ENCODE peak calls at places on chromosome 15, in ten cellular contexts. One of them, this sample, is unnamed.

GRCh38 chr15:80436511-80437307 is 32.5 kb downstream of the ARNT2 start:
- DNase-seq in right atrium auricular region: peak
- DNase-seq in left ventricle myocardium inferior: no peak
- DNase-seq in neuronal stem cell: no peak
- DNase-seq in aorta: no peak
- DNase-seq in stomach: peak
- DNase-seq in pancreas: no peak
- DNase-seq in Panc1: peak
- DNase-seq in HFF-Myc: no peak
- DNase-seq in sigmoid colon: no peak
- DNase-seq in this sample: no peak

GRCh38 chr15:90345859-90346258 is 6.2 kb upstream of the ZNF774 start:
- DNase-seq in aorta: peak
- DNase-seq in pancreas: no peak
- DNase-seq in right atrium auricular region: no peak
- DNase-seq in HFF-Myc: no peak
- DNase-seq in left ventricle myocardium inferior: no peak
- DNase-seq in stomach: no peak
- DNase-seq in Panc1: no peak
- DNase-seq in sigmoid colon: no peak
- DNase-seq in neuronal stem cell: no peak
- DNase-seq in this sample: no peak

GRCh38 chr15:97968380-97968779 is 7.9 kb downstream of the ARRDC4 start:
- DNase-seq in aorta: no peak
- DNase-seq in neuronal stem cell: no peak
- DNase-seq in Panc1: no peak
- DNase-seq in sigmoid colon: no peak
- DNase-seq in HFF-Myc: peak
- DNase-seq in right atrium auricular region: no peak
- DNase-seq in left ventricle myocardium inferior: no peak
- DNase-seq in pancreas: no peak
- DNase-seq in stomach: no peak
- DNase-seq in this sample: no peak

GRCh38 chr15:78938608-78939488 is 6.0 kb downstream of the CTSH start:
- DNase-seq in HFF-Myc: no peak
- DNase-seq in aorta: no peak
- DNase-seq in stomach: no peak
- DNase-seq in left ventricle myocardium inferior: no peak
- DNase-seq in Panc1: no peak
- DNase-seq in sigmoid colon: no peak
- DNase-seq in pancreas: no peak
- DNase-seq in right atrium auricular region: no peak
- DNase-seq in neuronal stem cell: no peak
- DNase-seq in this sample: no peak

GRCh38 chr15:62075595-62076279 is 9.0 kb downstream of the C2CD4A start:
- DNase-seq in pancreas: no peak
- DNase-seq in stomach: peak
- DNase-seq in left ventricle myocardium inferior: no peak
- DNase-seq in Panc1: no peak
- DNase-seq in sigmoid colon: no peak
- DNase-seq in neuronal stem cell: no peak
- DNase-seq in aorta: no peak
- DNase-seq in right atrium auricular region: no peak
- DNase-seq in HFF-Myc: no peak
- DNase-seq in this sample: no peak

GRCh38 chr15:48177875-48178611 is at the start of gene MYEF2:
- DNase-seq in stomach: peak
- DNase-seq in Panc1: no peak
- DNase-seq in aorta: peak
- DNase-seq in sigmoid colon: peak
- DNase-seq in right atrium auricular region: peak
- DNase-seq in left ventricle myocardium inferior: peak
- DNase-seq in pancreas: peak
- DNase-seq in neuronal stem cell: peak
- DNase-seq in HFF-Myc: peak
- DNase-seq in this sample: peak

GRCh38 chr15:52255935-52256334 is 39.7 kb downstream of the MYO5C start:
- DNase-seq in sigmoid colon: no peak
- DNase-seq in neuronal stem cell: no peak
- DNase-seq in aorta: no peak
- DNase-seq in right atrium auricular region: no peak
- DNase-seq in Panc1: no peak
- DNase-seq in HFF-Myc: no peak
- DNase-seq in pancreas: no peak
- DNase-seq in stomach: no peak
- DNase-seq in left ventricle myocardium inferior: no peak
- DNase-seq in this sample: peak

GRCh38 chr15:45660231-45660979 is 25.6 kb downstream of the SQOR start:
- DNase-seq in sigmoid colon: peak
- DNase-seq in Panc1: no peak
- DNase-seq in neuronal stem cell: no peak
- DNase-seq in HFF-Myc: no peak
- DNase-seq in right atrium auricular region: no peak
- DNase-seq in pancreas: no peak
- DNase-seq in aorta: peak
- DNase-seq in left ventricle myocardium inferior: no peak
- DNase-seq in stomach: peak
- DNase-seq in this sample: no peak

GRCh38 chr15:64949383-64950141 is 37.9 kb downstream of the ANKDD1A start:
- DNase-seq in right atrium auricular region: no peak
- DNase-seq in aorta: no peak
- DNase-seq in stomach: no peak
- DNase-seq in HFF-Myc: no peak
- DNase-seq in pancreas: no peak
- DNase-seq in left ventricle myocardium inferior: no peak
- DNase-seq in sigmoid colon: no peak
- DNase-seq in neuronal stem cell: no peak
- DNase-seq in Panc1: no peak
- DNase-seq in this sample: no peak

GRCh38 chr15:64951777-64952418 is 37.8 kb downstream of the SPG21 start:
- DNase-seq in stomach: no peak
- DNase-seq in sigmoid colon: no peak
- DNase-seq in left ventricle myocardium inferior: no peak
- DNase-seq in neuronal stem cell: no peak
- DNase-seq in Panc1: no peak
- DNase-seq in right atrium auricular region: no peak
- DNase-seq in HFF-Myc: no peak
- DNase-seq in aorta: no peak
- DNase-seq in pancreas: no peak
- DNase-seq in this sample: no peak

GRCh38 chr15:64954395-64954794 is 35.3 kb downstream of the SPG21 start:
- DNase-seq in stomach: no peak
- DNase-seq in aorta: no peak
- DNase-seq in left ventricle myocardium inferior: no peak
- DNase-seq in right atrium auricular region: no peak
- DNase-seq in neuronal stem cell: no peak
- DNase-seq in pancreas: no peak
- DNase-seq in HFF-Myc: no peak
- DNase-seq in Panc1: no peak
- DNase-seq in sigmoid colon: no peak
- DNase-seq in this sample: no peak

GRCh38 chr15:64948916-64949315 is 37.2 kb downstream of the ANKDD1A start:
- DNase-seq in Panc1: no peak
- DNase-seq in neuronal stem cell: no peak
- DNase-seq in left ventricle myocardium inferior: no peak
- DNase-seq in stomach: no peak
- DNase-seq in sigmoid colon: no peak
- DNase-seq in HFF-Myc: no peak
- DNase-seq in pancreas: no peak
- DNase-seq in right atrium auricular region: no peak
- DNase-seq in aorta: no peak
- DNase-seq in this sample: no peak

GRCh38 chr15:64950888-64951287 is 38.8 kb downstream of the SPG21 start:
- DNase-seq in sigmoid colon: no peak
- DNase-seq in pancreas: no peak
- DNase-seq in stomach: no peak
- DNase-seq in neuronal stem cell: no peak
- DNase-seq in aorta: no peak
- DNase-seq in HFF-Myc: no peak
- DNase-seq in left ventricle myocardium inferior: no peak
- DNase-seq in Panc1: no peak
- DNase-seq in right atrium auricular region: no peak
- DNase-seq in this sample: no peak
- H3K4me3 ChIP-seq in sigmoid colon: no peak
- H3K4me3 ChIP-seq in pancreas: no peak
- H3K4me3 ChIP-seq in stomach: no peak
- H3K4me3 ChIP-seq in neuronal stem cell: no peak
- H3K4me3 ChIP-seq in aorta: no peak
- H3K4me3 ChIP-seq in HFF-Myc: no peak
- H3K4me3 ChIP-seq in left ventricle myocardium inferior: no peak
- H3K4me3 ChIP-seq in Panc1: no peak
- H3K4me3 ChIP-seq in right atrium auricular region: no peak
- H3K4me3 ChIP-seq in this sample: no peak

DNA sequence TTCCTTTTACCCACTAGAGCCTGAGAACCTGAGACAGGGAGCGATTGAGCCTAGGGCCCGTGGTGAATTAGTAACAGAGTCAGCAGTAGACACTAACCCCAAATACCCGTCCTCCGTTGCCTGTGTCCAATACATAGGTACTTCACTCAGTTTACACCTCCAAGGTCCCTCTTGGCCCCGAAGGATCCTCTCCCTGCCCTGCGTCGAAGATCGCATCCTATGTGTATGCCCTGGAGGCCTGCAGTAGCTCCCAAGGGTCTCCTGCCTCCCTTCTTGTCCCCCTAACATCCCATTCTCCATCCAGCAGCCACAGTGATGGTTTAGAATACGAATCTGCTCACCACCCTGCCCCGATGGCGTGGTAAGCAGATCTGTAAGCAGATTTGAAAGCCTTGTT is 67.0 kb downstream of the ISG20 start:
- DNase-seq in left ventricle myocardium inferior: no peak
- DNase-seq in stomach: no peak
- DNase-seq in pancreas: no peak
- DNase-seq in neuronal stem cell: no peak
- DNase-seq in Panc1: no peak
- DNase-seq in aorta: no peak
- DNase-seq in HFF-Myc: no peak
- DNase-seq in sigmoid colon: peak
- DNase-seq in right atrium auricular region: no peak
- DNase-seq in this sample: no peak
- H3K4me3 ChIP-seq in left ventricle myocardium inferior: peak
- H3K4me3 ChIP-seq in stomach: peak
- H3K4me3 ChIP-seq in pancreas: no peak
- H3K4me3 ChIP-seq in neuronal stem cell: peak
- H3K4me3 ChIP-seq in Panc1: peak
- H3K4me3 ChIP-seq in aorta: no peak
- H3K4me3 ChIP-seq in HFF-Myc: peak
- H3K4me3 ChIP-seq in sigmoid colon: peak
- H3K4me3 ChIP-seq in right atrium auricular region: peak
- H3K4me3 ChIP-seq in this sample: no peak

DNA sequence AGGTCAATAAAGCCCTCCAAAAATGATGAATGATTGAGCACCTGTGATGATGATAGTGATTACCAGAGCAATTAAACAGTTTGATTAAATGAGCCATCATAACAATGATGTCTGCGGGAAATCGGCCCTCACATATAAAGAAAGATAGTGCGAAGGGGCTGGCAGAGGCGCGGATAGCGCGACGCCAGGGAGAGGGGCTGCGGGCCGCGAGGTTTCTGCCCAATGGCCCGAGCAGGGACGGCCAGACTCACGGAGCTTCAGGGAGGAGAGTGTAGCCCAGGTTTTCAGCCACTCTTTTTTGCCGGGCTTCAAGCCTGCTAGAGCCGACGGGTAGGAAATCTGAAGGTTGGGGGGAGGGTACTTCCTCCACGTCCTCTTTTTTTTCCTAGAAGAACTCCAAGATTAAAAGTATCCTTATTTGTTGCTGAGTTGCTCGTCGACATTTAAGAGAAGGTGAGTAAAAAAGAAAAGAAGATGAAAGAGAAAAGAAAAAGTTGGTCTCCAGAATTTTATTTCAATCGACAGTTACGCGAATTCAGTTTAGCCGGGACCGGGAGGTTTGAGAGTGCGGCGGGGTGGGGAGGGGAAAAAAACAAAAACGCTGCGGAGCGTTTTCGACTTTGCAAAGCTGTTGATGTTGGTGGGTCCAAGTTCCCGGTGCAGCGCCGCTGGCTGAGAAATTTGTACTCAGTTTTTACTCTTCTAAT is 2.1 kb upstream of the MEIS2 start:
- DNase-seq in stomach: no peak
- DNase-seq in left ventricle myocardium inferior: no peak
- DNase-seq in Panc1: peak
- DNase-seq in aorta: no peak
- DNase-seq in sigmoid colon: peak
- DNase-seq in neuronal stem cell: peak
- DNase-seq in pancreas: no peak
- DNase-seq in right atrium auricular region: no peak
- DNase-seq in HFF-Myc: no peak
- DNase-seq in this sample: peak
- H3K4me3 ChIP-seq in stomach: peak
- H3K4me3 ChIP-seq in left ventricle myocardium inferior: peak
- H3K4me3 ChIP-seq in Panc1: peak
- H3K4me3 ChIP-seq in aorta: peak
- H3K4me3 ChIP-seq in sigmoid colon: peak
- H3K4me3 ChIP-seq in neuronal stem cell: peak
- H3K4me3 ChIP-seq in pancreas: peak
- H3K4me3 ChIP-seq in right atrium auricular region: peak
- H3K4me3 ChIP-seq in HFF-Myc: peak
- H3K4me3 ChIP-seq in this sample: peak

GRCh38 chr15:40091861-40092415 is 16.7 kb downstream of the BMF start:
- DNase-seq in neuronal stem cell: no peak
- DNase-seq in right atrium auricular region: no peak
- DNase-seq in HFF-Myc: no peak
- DNase-seq in pancreas: no peak
- DNase-seq in sigmoid colon: no peak
- DNase-seq in aorta: no peak
- DNase-seq in left ventricle myocardium inferior: no peak
- DNase-seq in stomach: no peak
- DNase-seq in Panc1: no peak
- DNase-seq in this sample: no peak

GRCh38 chr15:40090774-40091455 is 17.8 kb downstream of the BMF start:
- DNase-seq in pancreas: no peak
- DNase-seq in right atrium auricular region: no peak
- DNase-seq in neuronal stem cell: no peak
- DNase-seq in Panc1: no peak
- DNase-seq in left ventricle myocardium inferior: no peak
- DNase-seq in stomach: no peak
- DNase-seq in aorta: no peak
- DNase-seq in HFF-Myc: no peak
- DNase-seq in sigmoid colon: no peak
- DNase-seq in this sample: no peak

GRCh38 chr15:40094156-40094555 is 14.5 kb downstream of the BMF start:
- DNase-seq in sigmoid colon: no peak
- DNase-seq in neuronal stem cell: no peak
- DNase-seq in Panc1: no peak
- DNase-seq in stomach: no peak
- DNase-seq in right atrium auricular region: no peak
- DNase-seq in pancreas: no peak
- DNase-seq in left ventricle myocardium inferior: no peak
- DNase-seq in aorta: no peak
- DNase-seq in HFF-Myc: no peak
- DNase-seq in this sample: no peak

GRCh38 chr15:40093224-40093842 is 15.3 kb downstream of the BMF start:
- DNase-seq in sigmoid colon: peak
- DNase-seq in left ventricle myocardium inferior: no peak
- DNase-seq in neuronal stem cell: no peak
- DNase-seq in HFF-Myc: no peak
- DNase-seq in Panc1: no peak
- DNase-seq in pancreas: no peak
- DNase-seq in right atrium auricular region: no peak
- DNase-seq in aorta: no peak
- DNase-seq in stomach: no peak
- DNase-seq in this sample: no peak

DNA sequence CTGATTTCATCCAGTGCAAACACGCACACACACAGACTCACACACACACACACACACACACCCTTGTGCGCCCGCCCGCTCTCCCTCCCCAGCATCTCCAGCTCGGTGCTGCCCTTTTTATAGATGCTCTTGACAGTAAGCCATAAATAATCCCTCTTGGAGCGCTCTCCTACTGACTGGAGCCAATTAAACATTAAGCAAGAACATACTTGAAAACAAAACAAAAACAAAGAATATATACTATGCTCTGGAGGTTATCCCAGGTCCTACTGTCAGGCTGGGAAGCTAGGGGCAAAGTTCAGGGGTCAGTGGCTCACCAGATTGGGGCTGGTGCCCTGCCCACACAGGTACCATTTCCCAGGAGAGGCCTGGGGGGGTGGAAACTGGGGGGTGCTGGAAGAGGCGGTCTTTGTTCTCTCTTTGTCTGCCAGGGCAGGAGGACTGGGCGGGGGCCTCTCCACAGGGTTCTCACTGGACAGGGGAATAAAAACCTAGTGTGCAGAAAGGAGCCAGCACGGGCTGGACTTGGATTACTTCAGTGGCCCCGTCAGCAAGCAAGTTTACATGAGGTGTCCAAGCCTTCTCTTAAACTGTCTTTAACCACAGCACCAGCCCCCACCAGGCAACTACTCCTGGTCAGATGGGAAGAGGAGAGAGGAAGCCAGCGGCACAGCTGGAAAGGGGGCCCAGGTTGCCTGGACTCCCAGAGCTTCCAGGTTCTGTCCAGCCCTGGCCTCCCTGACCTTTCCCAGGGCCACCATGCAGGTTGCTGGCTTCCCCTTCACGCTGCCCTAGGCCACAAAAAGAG is 16.1 kb downstream of the BMF start:
- DNase-seq in left ventricle myocardium inferior: peak
- DNase-seq in sigmoid colon: peak
- DNase-seq in HFF-Myc: peak
- DNase-seq in stomach: no peak
- DNase-seq in neuronal stem cell: no peak
- DNase-seq in Panc1: no peak
- DNase-seq in pancreas: peak
- DNase-seq in aorta: peak
- DNase-seq in right atrium auricular region: peak
- DNase-seq in this sample: peak
- H3K4me3 ChIP-seq in left ventricle myocardium inferior: peak
- H3K4me3 ChIP-seq in sigmoid colon: no peak
- H3K4me3 ChIP-seq in HFF-Myc: no peak
- H3K4me3 ChIP-seq in stomach: no peak
- H3K4me3 ChIP-seq in neuronal stem cell: no peak
- H3K4me3 ChIP-seq in Panc1: no peak
- H3K4me3 ChIP-seq in pancreas: no peak
- H3K4me3 ChIP-seq in aorta: no peak
- H3K4me3 ChIP-seq in right atrium auricular region: no peak
- H3K4me3 ChIP-seq in this sample: no peak